ENCODE peak calls at places on chromosomes 16 and 17, in seven cellular contexts. C, Q, R, E, I, S and K are unnamed samples.

GRCh38 chr17:13086142-13086769 is 68.4 kb upstream of the ELAC2 start:
- DNase-seq in S (no peak), I (peak), Q (no peak), C (no peak), E (no peak), R (peak), K (no peak)

GRCh38 chr16:48041861-48042435 is 113.8 kb downstream of the ABCC12 start:
- DNase-seq in R (no peak), C (no peak), I (no peak), E (no peak), S (no peak), Q (no peak), K (peak)

GRCh38 chr17:17479209-17479608 is 2.4 kb downstream of the MED9 start:
- DNase-seq in C (no peak), Q (no peak), R (no peak), I (no peak), S (no peak), E (no peak), K (no peak)

GRCh38 chr17:7843536-7844291 is 9.7 kb downstream of the KDM6B start:
- DNase-seq in R (no peak), S (peak), E (peak), I (peak), C (no peak), Q (peak), K (peak)

GRCh38 chr16:85999778-86000177 is 100.8 kb downstream of the IRF8 start:
- DNase-seq in S (no peak), I (no peak), E (peak), R (no peak), Q (no peak), C (no peak), K (no peak)

GRCh38 chr17:63641678-63642077 is 19.5 kb downstream of the MAP3K3 start:
- DNase-seq in R (no peak), C (no peak), E (no peak), S (no peak), Q (no peak), I (no peak), K (no peak)

GRCh38 chr16:30090607-30091332 is 954 bp downstream of the TBX6 start:
- DNase-seq in Q (no peak), R (no peak), C (no peak), E (peak), S (no peak), I (no peak), K (no peak)

GRCh38 chr17:66548158-66548557 is 245.7 kb downstream of the PRKCA start:
- DNase-seq in R (no peak), S (no peak), E (no peak), C (no peak), I (no peak), Q (no peak), K (no peak)

GRCh38 chr16:48909231-48909630 is 299.3 kb upstream of the N4BP1 start:
- DNase-seq in I (no peak), S (no peak), E (peak), C (no peak), R (no peak), Q (no peak), K (no peak)

GRCh38 chr17:81831957-81832607 is 1.0 kb downstream of the MCRIP1 start:
- DNase-seq in E (no peak), I (no peak), S (peak), Q (no peak), R (no peak), C (no peak), K (no peak)

GRCh38 chr17:40909351-40909750 is 24.3 kb upstream of the KRT20 start:
- DNase-seq in Q (peak), R (peak), S (peak), C (peak), I (peak), E (peak), K (peak)

GRCh38 chr17:39812466-39812865 is 51.6 kb downstream of the IKZF3 start:
- DNase-seq in S (no peak), R (no peak), I (no peak), E (no peak), C (no peak), Q (no peak), K (no peak)

GRCh38 chr16:6274366-6274765 is 1058.3 kb upstream of the RBFOX1 start:
- DNase-seq in I (no peak), Q (no peak), E (no peak), S (no peak), R (no peak), C (no peak), K (no peak)

GRCh38 chr17:6392609-6393367 is 42.1 kb downstream of the AIPL1 start:
- DNase-seq in S (no peak), R (no peak), I (no peak), Q (no peak), E (no peak), C (no peak), K (no peak)

GRCh38 chr17:14688134-14688533 is 387.3 kb downstream of the HS3ST3B1 start:
- DNase-seq in R (no peak), I (no peak), Q (no peak), E (no peak), S (no peak), C (no peak), K (no peak)

GRCh38 chr17:48520631-48521045 is 10.2 kb downstream of the HOXB1 start:
- DNase-seq in I (no peak), R (no peak), Q (no peak), C (no peak), E (no peak), S (no peak), K (no peak)

GRCh38 chr16:72938426-72939164 is 109.3 kb downstream of the ZFHX3 start:
- DNase-seq in R (no peak), S (no peak), Q (no peak), I (peak), E (peak), C (peak), K (no peak)

GRCh38 chr16:13463619-13464018 is 456.3 kb upstream of the ERCC4 start:
- DNase-seq in E (no peak), R (no peak), Q (no peak), S (no peak), I (no peak), C (no peak), K (no peak)

GRCh38 chr16:83054302-83054701 is 427.5 kb downstream of the CDH13 start:
- DNase-seq in C (no peak), Q (no peak), I (no peak), R (no peak), S (no peak), E (no peak), K (no peak)

GRCh38 chr16:84791501-84791900 is 28.3 kb upstream of the CRISPLD2 start:
- DNase-seq in C (no peak), I (no peak), Q (no peak), R (no peak), E (no peak), S (no peak), K (no peak)

GRCh38 chr17:75131278-75132017 is at the start of gene NT5C:
- DNase-seq in C (no peak), R (peak), E (peak), S (peak), Q (no peak), I (peak), K (peak)

GRCh38 chr16:78081341-78081740 is 18.1 kb upstream of the WWOX start:
- DNase-seq in Q (no peak), R (no peak), S (no peak), C (no peak), I (no peak), E (no peak), K (no peak)

GRCh38 chr17:48498168-48498840 is 32.5 kb downstream of the HOXB1 start:
- DNase-seq in C (no peak), R (no peak), I (no peak), Q (no peak), S (no peak), E (no peak), K (no peak)

GRCh38 chr16:51144203-51144602 is 6.9 kb downstream of the SALL1 start:
- DNase-seq in Q (no peak), E (no peak), I (no peak), C (no peak), S (no peak), R (no peak), K (no peak)

GRCh38 chr17:51217946-51218345 is 41.9 kb downstream of the MBTD1 start:
- DNase-seq in R (no peak), Q (no peak), E (no peak), C (no peak), S (no peak), I (no peak), K (no peak)

GRCh38 chr16:88970095-88970494 is 6.9 kb downstream of the CBFA2T3 start:
- DNase-seq in C (no peak), Q (no peak), R (no peak), E (no peak), S (no peak), I (no peak), K (no peak)

GRCh38 chr17:59329558-59330313 is 1.7 kb upstream of the YPEL2 start:
- DNase-seq in Q (no peak), C (peak), R (peak), E (no peak), I (peak), S (peak), K (peak)

GRCh38 chr16:56115817-56116576 is 75.3 kb upstream of the GNAO1 start:
- DNase-seq in C (no peak), R (no peak), Q (no peak), S (no peak), E (no peak), I (no peak), K (no peak)

DNA sequence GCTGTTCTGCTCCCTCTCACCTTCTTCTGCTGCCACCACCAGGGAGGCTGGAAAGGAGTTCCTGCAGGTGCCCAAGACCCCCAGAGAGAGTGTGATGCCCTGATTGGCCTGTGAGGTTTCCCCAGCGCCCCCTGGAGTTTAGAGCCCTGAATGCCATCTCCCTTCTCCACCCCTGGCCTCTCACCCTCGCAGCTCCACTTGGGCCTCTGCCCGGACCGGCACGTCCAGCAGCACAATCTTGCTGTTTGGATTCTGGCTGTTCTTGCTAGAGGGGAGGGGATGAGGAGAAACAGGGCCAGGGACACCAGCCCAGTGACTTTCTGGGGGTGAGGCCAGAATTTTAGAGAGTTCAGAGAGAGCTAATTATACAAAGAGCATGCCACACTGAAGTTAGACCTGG is 12.5 kb upstream of the FAM171A2 start:
- DNase-seq in R (no peak), I (peak), E (no peak), C (no peak), Q (no peak), S (no peak), K (peak)
- TF ChIP-seq CTCF in R (peak), I (peak), E (no peak), C (peak), Q (peak), S (peak), K (peak)

GRCh38 chr16:69929480-69929879 is 21.7 kb upstream of the CLEC18A start:
- DNase-seq in R (no peak), C (no peak), E (no peak), S (no peak), Q (no peak), I (no peak), K (no peak)
- TF ChIP-seq CTCF in R (no peak), C (no peak), E (no peak), S (no peak), Q (no peak), I (no peak), K (no peak)

DNA sequence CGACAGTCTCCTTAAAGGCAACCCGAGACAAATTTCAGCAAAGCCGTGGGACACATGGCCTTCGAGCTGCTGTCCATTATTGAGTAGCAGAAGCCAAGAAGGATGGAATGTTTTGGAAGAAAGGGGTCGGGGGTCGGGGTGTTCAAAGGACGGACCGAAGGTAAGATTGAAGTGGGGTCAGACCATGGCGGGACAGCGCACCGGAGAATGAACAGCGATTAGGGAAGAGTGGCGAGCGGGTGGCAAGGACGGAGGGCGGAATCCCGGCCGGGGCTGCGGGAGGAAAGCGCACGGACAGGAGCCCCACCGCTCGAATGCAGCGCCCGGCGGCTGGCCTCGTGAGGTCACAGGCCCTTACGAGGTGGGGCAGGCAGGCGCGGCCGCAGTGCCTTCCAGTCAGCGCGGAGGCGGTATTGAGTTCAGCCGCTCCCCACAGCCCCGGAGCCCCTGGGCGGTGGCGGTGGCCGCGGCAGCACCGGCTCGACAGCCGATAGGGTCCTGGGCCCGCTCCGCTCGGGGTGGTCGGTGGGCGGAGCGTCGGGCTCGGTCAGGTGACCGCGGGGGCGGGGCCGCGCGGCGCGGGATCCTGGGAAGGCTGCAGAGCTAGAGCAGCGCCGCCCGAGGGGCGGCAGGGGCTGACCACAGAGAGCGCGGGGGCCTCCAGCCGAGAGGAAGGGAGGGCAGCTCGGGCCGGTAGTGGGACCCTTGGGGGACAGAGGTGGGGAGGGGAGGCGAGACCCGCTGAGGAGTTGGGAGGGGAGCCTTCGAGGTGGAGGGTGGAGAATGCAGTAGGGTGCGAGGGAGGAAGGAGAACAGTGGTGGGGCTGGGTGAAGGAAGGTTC is at the start of gene EFCAB13:
- DNase-seq in S (peak), Q (peak), C (peak), I (peak), E (peak), R (no peak), K (peak)
- TF ChIP-seq CTCF in S (peak), Q (peak), C (no peak), I (peak), E (no peak), R (no peak), K (no peak)

GRCh38 chr17:32486091-32486700 is 597 bp upstream of the CDK5R1 start:
- DNase-seq in R (no peak), C (no peak), I (peak), Q (no peak), S (peak), E (no peak), K (peak)
- TF ChIP-seq CTCF in R (no peak), C (no peak), I (no peak), Q (no peak), S (no peak), E (no peak), K (no peak)

GRCh38 chr17:16294560-16294959 is 58.7 kb downstream of the CENPV start:
- DNase-seq in Q (no peak), E (no peak), I (no peak), R (no peak), C (no peak), S (no peak), K (no peak)
- TF ChIP-seq CTCF in Q (no peak), E (no peak), I (no peak), R (no peak), C (no peak), S (no peak), K (no peak)